ENCODE peak calls at places on chromosomes 12 and 14, in ten cellular contexts. One of them, this sample, is unnamed. For H3K4me1, the result is how much of the 10 kb centered on the place peaks cover.

GRCh38 chr12:124428136-124428791 is 133.4 kb downstream of the RFLNA start:
- DNase-seq in Peyer's patch: peak
- DNase-seq in left ventricle myocardium inferior: no peak
- DNase-seq in hepatocyte: peak
- DNase-seq in effector memory CD4-positive, alpha-beta T cell: no peak
- DNase-seq in Caco-2: no peak
- DNase-seq in keratinocyte: no peak
- DNase-seq in neural progenitor cell: no peak
- DNase-seq in lower lobe of right lung: no peak
- DNase-seq in astrocyte: peak
- DNase-seq in this sample: no peak

GRCh38 chr14:97336179-97336578 is 539.0 kb downstream of the VRK1 start:
- DNase-seq in Peyer's patch: no peak
- DNase-seq in left ventricle myocardium inferior: no peak
- DNase-seq in hepatocyte: no peak
- DNase-seq in effector memory CD4-positive, alpha-beta T cell: no peak
- DNase-seq in Caco-2: no peak
- DNase-seq in keratinocyte: no peak
- DNase-seq in neural progenitor cell: no peak
- DNase-seq in lower lobe of right lung: no peak
- DNase-seq in astrocyte: no peak
- DNase-seq in this sample: no peak

GRCh38 chr12:95446511-95446910 is 27.4 kb upstream of the METAP2 start:
- DNase-seq in Peyer's patch: peak
- DNase-seq in left ventricle myocardium inferior: peak
- DNase-seq in hepatocyte: peak
- DNase-seq in effector memory CD4-positive, alpha-beta T cell: no peak
- DNase-seq in Caco-2: peak
- DNase-seq in keratinocyte: no peak
- DNase-seq in neural progenitor cell: peak
- DNase-seq in lower lobe of right lung: peak
- DNase-seq in astrocyte: peak
- DNase-seq in this sample: no peak

GRCh38 chr14:102971836-102972606 is 49.6 kb downstream of the AMN start:
- DNase-seq in Peyer's patch: no peak
- DNase-seq in left ventricle myocardium inferior: no peak
- DNase-seq in hepatocyte: no peak
- DNase-seq in effector memory CD4-positive, alpha-beta T cell: no peak
- DNase-seq in Caco-2: no peak
- DNase-seq in keratinocyte: no peak
- DNase-seq in neural progenitor cell: no peak
- DNase-seq in lower lobe of right lung: no peak
- DNase-seq in astrocyte: no peak
- DNase-seq in this sample: no peak

GRCh38 chr12:14454098-14454907 is 88.8 kb downstream of the ATF7IP start:
- DNase-seq in Peyer's patch: no peak
- DNase-seq in left ventricle myocardium inferior: no peak
- DNase-seq in hepatocyte: peak
- DNase-seq in effector memory CD4-positive, alpha-beta T cell: peak
- DNase-seq in Caco-2: peak
- DNase-seq in keratinocyte: peak
- DNase-seq in neural progenitor cell: peak
- DNase-seq in lower lobe of right lung: no peak
- DNase-seq in astrocyte: peak
- DNase-seq in this sample: peak

GRCh38 chr14:44162197-44162596 is 344.9 kb downstream of the FSCB start:
- DNase-seq in Peyer's patch: peak
- DNase-seq in left ventricle myocardium inferior: no peak
- DNase-seq in hepatocyte: no peak
- DNase-seq in effector memory CD4-positive, alpha-beta T cell: no peak
- DNase-seq in Caco-2: no peak
- DNase-seq in keratinocyte: no peak
- DNase-seq in neural progenitor cell: no peak
- DNase-seq in lower lobe of right lung: no peak
- DNase-seq in astrocyte: no peak
- DNase-seq in this sample: no peak

GRCh38 chr12:50101663-50102062 is 2.1 kb upstream of the GPD1 start:
- DNase-seq in Peyer's patch: no peak
- DNase-seq in left ventricle myocardium inferior: no peak
- DNase-seq in hepatocyte: peak
- DNase-seq in effector memory CD4-positive, alpha-beta T cell: no peak
- DNase-seq in Caco-2: no peak
- DNase-seq in keratinocyte: no peak
- DNase-seq in neural progenitor cell: peak
- DNase-seq in lower lobe of right lung: no peak
- DNase-seq in astrocyte: peak
- DNase-seq in this sample: peak

GRCh38 chr12:93094988-93095737 is 166.1 kb upstream of the EEA1 start:
- DNase-seq in Peyer's patch: no peak
- DNase-seq in left ventricle myocardium inferior: no peak
- DNase-seq in hepatocyte: no peak
- DNase-seq in effector memory CD4-positive, alpha-beta T cell: no peak
- DNase-seq in Caco-2: no peak
- DNase-seq in keratinocyte: no peak
- DNase-seq in neural progenitor cell: no peak
- DNase-seq in lower lobe of right lung: no peak
- DNase-seq in astrocyte: no peak
- DNase-seq in this sample: no peak

GRCh38 chr12:49917788-49918173 is 14.1 kb upstream of the FAIM2 start:
- DNase-seq in Peyer's patch: peak
- DNase-seq in left ventricle myocardium inferior: no peak
- DNase-seq in hepatocyte: no peak
- DNase-seq in effector memory CD4-positive, alpha-beta T cell: no peak
- DNase-seq in Caco-2: no peak
- DNase-seq in keratinocyte: no peak
- DNase-seq in neural progenitor cell: no peak
- DNase-seq in lower lobe of right lung: no peak
- DNase-seq in astrocyte: no peak
- DNase-seq in this sample: no peak

GRCh38 chr14:60183724-60184596 is 18.8 kb upstream of the DHRS7 start:
- DNase-seq in Peyer's patch: no peak
- DNase-seq in left ventricle myocardium inferior: no peak
- DNase-seq in hepatocyte: peak
- DNase-seq in effector memory CD4-positive, alpha-beta T cell: peak
- DNase-seq in Caco-2: no peak
- DNase-seq in keratinocyte: no peak
- DNase-seq in neural progenitor cell: peak
- DNase-seq in lower lobe of right lung: no peak
- DNase-seq in astrocyte: peak
- DNase-seq in this sample: peak

GRCh38 chr12:84910549-84911241 is 1.9 kb downstream of the SLC6A15 start:
- DNase-seq in Peyer's patch: no peak
- DNase-seq in left ventricle myocardium inferior: no peak
- DNase-seq in hepatocyte: peak
- DNase-seq in effector memory CD4-positive, alpha-beta T cell: no peak
- DNase-seq in Caco-2: no peak
- DNase-seq in keratinocyte: no peak
- DNase-seq in neural progenitor cell: peak
- DNase-seq in lower lobe of right lung: no peak
- DNase-seq in astrocyte: peak
- DNase-seq in this sample: peak

GRCh38 chr14:78446807-78447206 is 276.6 kb downstream of the NRXN3 start:
- DNase-seq in Peyer's patch: no peak
- DNase-seq in left ventricle myocardium inferior: no peak
- DNase-seq in hepatocyte: peak
- DNase-seq in effector memory CD4-positive, alpha-beta T cell: no peak
- DNase-seq in Caco-2: no peak
- DNase-seq in keratinocyte: no peak
- DNase-seq in neural progenitor cell: peak
- DNase-seq in lower lobe of right lung: no peak
- DNase-seq in astrocyte: no peak
- DNase-seq in this sample: no peak

GRCh38 chr14:74919421-74920165 is 3.5 kb downstream of the RPS6KL1 start:
- DNase-seq in Peyer's patch: peak
- DNase-seq in left ventricle myocardium inferior: no peak
- DNase-seq in hepatocyte: no peak
- DNase-seq in effector memory CD4-positive, alpha-beta T cell: no peak
- DNase-seq in Caco-2: no peak
- DNase-seq in keratinocyte: no peak
- DNase-seq in neural progenitor cell: no peak
- DNase-seq in lower lobe of right lung: no peak
- DNase-seq in astrocyte: peak
- DNase-seq in this sample: no peak

GRCh38 chr12:92149563-92149962 is 3.9 kb upstream of the BTG1 start:
- DNase-seq in Peyer's patch: peak
- DNase-seq in left ventricle myocardium inferior: no peak
- DNase-seq in hepatocyte: no peak
- DNase-seq in effector memory CD4-positive, alpha-beta T cell: no peak
- DNase-seq in Caco-2: no peak
- DNase-seq in keratinocyte: no peak
- DNase-seq in neural progenitor cell: no peak
- DNase-seq in lower lobe of right lung: no peak
- DNase-seq in astrocyte: no peak
- DNase-seq in this sample: no peak

GRCh38 chr12:124927325-124928094 is 13.1 kb upstream of the UBC start:
- DNase-seq in Peyer's patch: peak
- DNase-seq in left ventricle myocardium inferior: peak
- DNase-seq in hepatocyte: peak
- DNase-seq in effector memory CD4-positive, alpha-beta T cell: peak
- DNase-seq in Caco-2: peak
- DNase-seq in keratinocyte: no peak
- DNase-seq in neural progenitor cell: peak
- DNase-seq in lower lobe of right lung: peak
- DNase-seq in astrocyte: peak
- DNase-seq in this sample: peak

GRCh38 chr12:7130791-7131501 is 775 bp downstream of the CLSTN3 start:
- DNase-seq in Peyer's patch: peak
- DNase-seq in left ventricle myocardium inferior: peak
- DNase-seq in hepatocyte: peak
- DNase-seq in effector memory CD4-positive, alpha-beta T cell: peak
- DNase-seq in Caco-2: peak
- DNase-seq in keratinocyte: no peak
- DNase-seq in neural progenitor cell: peak
- DNase-seq in lower lobe of right lung: peak
- DNase-seq in astrocyte: peak
- DNase-seq in this sample: peak

GRCh38 chr14:96398432-96398831 is 6.5 kb downstream of the AK7 start:
- DNase-seq in Peyer's patch: no peak
- DNase-seq in left ventricle myocardium inferior: no peak
- DNase-seq in hepatocyte: no peak
- DNase-seq in effector memory CD4-positive, alpha-beta T cell: no peak
- DNase-seq in Caco-2: no peak
- DNase-seq in keratinocyte: no peak
- DNase-seq in neural progenitor cell: no peak
- DNase-seq in lower lobe of right lung: no peak
- DNase-seq in astrocyte: no peak
- DNase-seq in this sample: no peak

GRCh38 chr12:120117961-120118709 is 1.6 kb upstream of the RAB35 start:
- DNase-seq in Peyer's patch: no peak
- DNase-seq in left ventricle myocardium inferior: no peak
- DNase-seq in hepatocyte: peak
- DNase-seq in effector memory CD4-positive, alpha-beta T cell: no peak
- DNase-seq in Caco-2: no peak
- DNase-seq in keratinocyte: peak
- DNase-seq in neural progenitor cell: peak
- DNase-seq in lower lobe of right lung: no peak
- DNase-seq in astrocyte: no peak
- DNase-seq in this sample: peak

GRCh38 chr12:48074266-48074665 is 31.6 kb downstream of the SENP1 start:
- DNase-seq in Peyer's patch: no peak
- DNase-seq in left ventricle myocardium inferior: no peak
- DNase-seq in hepatocyte: no peak
- DNase-seq in effector memory CD4-positive, alpha-beta T cell: no peak
- DNase-seq in Caco-2: no peak
- DNase-seq in keratinocyte: no peak
- DNase-seq in neural progenitor cell: no peak
- DNase-seq in lower lobe of right lung: no peak
- DNase-seq in astrocyte: no peak
- DNase-seq in this sample: no peak
- H3K4me1 ChIP-seq in Peyer's patch: under half
- H3K4me1 ChIP-seq in left ventricle myocardium inferior: under half
- H3K4me1 ChIP-seq in hepatocyte: under half
- H3K4me1 ChIP-seq in effector memory CD4-positive, alpha-beta T cell: under half
- H3K4me1 ChIP-seq in Caco-2: under half
- H3K4me1 ChIP-seq in keratinocyte: under half
- H3K4me1 ChIP-seq in neural progenitor cell: under half
- H3K4me1 ChIP-seq in lower lobe of right lung: under half
- H3K4me1 ChIP-seq in astrocyte: under half
- H3K4me1 ChIP-seq in this sample: under half

GRCh38 chr14:32477406-32477805 is 148.3 kb downstream of the AKAP6 start:
- DNase-seq in Peyer's patch: no peak
- DNase-seq in left ventricle myocardium inferior: no peak
- DNase-seq in hepatocyte: no peak
- DNase-seq in effector memory CD4-positive, alpha-beta T cell: no peak
- DNase-seq in Caco-2: no peak
- DNase-seq in keratinocyte: no peak
- DNase-seq in neural progenitor cell: no peak
- DNase-seq in lower lobe of right lung: no peak
- DNase-seq in astrocyte: no peak
- DNase-seq in this sample: no peak
- H3K4me1 ChIP-seq in Peyer's patch: under half
- H3K4me1 ChIP-seq in left ventricle myocardium inferior: half or more
- H3K4me1 ChIP-seq in hepatocyte: under half
- H3K4me1 ChIP-seq in effector memory CD4-positive, alpha-beta T cell: under half
- H3K4me1 ChIP-seq in Caco-2: under half
- H3K4me1 ChIP-seq in keratinocyte: under half
- H3K4me1 ChIP-seq in neural progenitor cell: under half
- H3K4me1 ChIP-seq in lower lobe of right lung: under half
- H3K4me1 ChIP-seq in astrocyte: under half
- H3K4me1 ChIP-seq in this sample: under half

DNA sequence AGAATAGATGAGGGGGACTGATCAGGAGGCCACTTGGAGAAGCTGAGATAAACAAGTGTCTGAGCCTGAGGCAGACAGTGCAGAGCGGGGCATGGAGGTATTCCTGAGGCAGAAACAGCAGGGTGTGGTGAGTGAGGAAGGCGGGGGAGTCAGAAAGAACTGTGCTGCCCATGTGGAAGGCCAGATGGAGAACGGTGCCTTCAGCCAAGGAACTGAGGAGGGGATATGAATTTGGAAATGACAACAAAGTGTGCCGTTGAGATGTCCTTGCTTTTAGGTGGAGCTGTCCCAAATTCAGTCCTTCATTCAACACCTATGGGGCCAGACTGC is 13.7 kb downstream of the APPL2 start:
- DNase-seq in Peyer's patch: no peak
- DNase-seq in left ventricle myocardium inferior: no peak
- DNase-seq in hepatocyte: no peak
- DNase-seq in effector memory CD4-positive, alpha-beta T cell: no peak
- DNase-seq in Caco-2: no peak
- DNase-seq in keratinocyte: no peak
- DNase-seq in neural progenitor cell: no peak
- DNase-seq in lower lobe of right lung: no peak
- DNase-seq in astrocyte: no peak
- DNase-seq in this sample: no peak
- H3K4me1 ChIP-seq in Peyer's patch: half or more
- H3K4me1 ChIP-seq in left ventricle myocardium inferior: half or more
- H3K4me1 ChIP-seq in hepatocyte: under half
- H3K4me1 ChIP-seq in effector memory CD4-positive, alpha-beta T cell: under half
- H3K4me1 ChIP-seq in Caco-2: under half
- H3K4me1 ChIP-seq in keratinocyte: under half
- H3K4me1 ChIP-seq in neural progenitor cell: under half
- H3K4me1 ChIP-seq in lower lobe of right lung: under half
- H3K4me1 ChIP-seq in astrocyte: under half
- H3K4me1 ChIP-seq in this sample: under half

DNA sequence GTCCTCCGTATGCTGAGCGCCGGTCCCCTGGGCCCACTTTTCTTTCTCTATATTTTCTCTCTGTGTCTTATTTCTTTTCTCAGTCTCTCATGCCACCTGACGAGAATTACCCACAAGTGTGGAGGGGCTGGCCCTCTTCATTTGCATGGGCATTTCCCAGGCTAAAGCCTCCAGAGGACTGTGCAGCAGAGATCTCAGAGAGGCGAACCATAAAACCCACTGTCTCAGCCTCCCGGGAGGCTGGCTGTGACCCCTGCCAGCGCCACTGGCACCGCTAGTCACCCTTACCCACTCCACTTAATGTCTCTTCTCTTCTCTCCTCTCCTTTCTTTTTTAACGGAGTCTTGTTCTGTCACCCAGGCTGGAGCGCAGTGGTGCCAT is 7.1 kb upstream of the SERPINA9 start:
- DNase-seq in Peyer's patch: no peak
- DNase-seq in left ventricle myocardium inferior: no peak
- DNase-seq in hepatocyte: no peak
- DNase-seq in effector memory CD4-positive, alpha-beta T cell: no peak
- DNase-seq in Caco-2: no peak
- DNase-seq in keratinocyte: no peak
- DNase-seq in neural progenitor cell: no peak
- DNase-seq in lower lobe of right lung: no peak
- DNase-seq in astrocyte: no peak
- DNase-seq in this sample: no peak
- H3K4me1 ChIP-seq in Peyer's patch: under half
- H3K4me1 ChIP-seq in left ventricle myocardium inferior: under half
- H3K4me1 ChIP-seq in hepatocyte: under half
- H3K4me1 ChIP-seq in effector memory CD4-positive, alpha-beta T cell: under half
- H3K4me1 ChIP-seq in Caco-2: under half
- H3K4me1 ChIP-seq in keratinocyte: under half
- H3K4me1 ChIP-seq in neural progenitor cell: under half
- H3K4me1 ChIP-seq in lower lobe of right lung: under half
- H3K4me1 ChIP-seq in astrocyte: under half
- H3K4me1 ChIP-seq in this sample: under half

This sample was measured in HAP-1.